ENCODE peak calls at places on chromosomes 11 and 22, in ten cellular contexts. C is fibroblast of mammary gland, H is hepatocyte, A is AG04450, D is cardiac fibroblast, I is cardiac muscle cell, N is A673, L is nephron progenitor cell, B is lower leg skin, X is heart right ventricle. Q is an unnamed sample.

GRCh38 chr11:103978588-103979580 is 57.6 kb upstream of the DDI1 start:
- DNase-seq in L (no peak), C (peak), B (no peak), A (no peak), D (no peak), N (no peak), X (no peak), H (no peak), I (no peak), Q (no peak)

GRCh38 chr11:46674463-46675287 is 25.7 kb downstream of the ARHGAP1 start:
- DNase-seq in X (peak), L (peak), A (no peak), H (peak), I (peak), N (no peak), B (no peak), D (peak), C (no peak), Q (peak)

GRCh38 chr11:15206791-15207190 is 92.1 kb downstream of the INSC start:
- DNase-seq in D (no peak), L (no peak), N (no peak), A (no peak), H (no peak), X (no peak), I (no peak), C (peak), B (no peak), Q (no peak)

GRCh38 chr11:64734786-64735761 is 8.9 kb downstream of the RASGRP2 start:
- DNase-seq in L (no peak), B (no peak), X (no peak), D (no peak), C (no peak), H (no peak), I (no peak), A (no peak), N (no peak), Q (no peak)

GRCh38 chr11:126398721-126399120 is 43.2 kb downstream of the ST3GAL4 start:
- DNase-seq in C (no peak), D (no peak), H (no peak), N (no peak), I (no peak), L (no peak), X (no peak), A (no peak), B (no peak), Q (no peak)

GRCh38 chr11:44886765-44887164 is 63.9 kb downstream of the TP53I11 start:
- DNase-seq in B (no peak), C (peak), H (peak), D (peak), X (no peak), L (no peak), I (no peak), N (no peak), A (peak), Q (no peak)

GRCh38 chr22:35480143-35480542 is 60.5 kb upstream of the RASD2 start:
- DNase-seq in C (peak), N (peak), H (no peak), D (no peak), X (peak), I (no peak), B (no peak), A (no peak), L (no peak), Q (no peak)

GRCh38 chr11:64914123-64914522 is 2.9 kb downstream of the ATG2A start:
- DNase-seq in A (no peak), H (no peak), I (no peak), C (no peak), L (no peak), D (no peak), X (no peak), B (no peak), N (no peak), Q (no peak)

GRCh38 chr22:45934659-45935341 is 42.2 kb downstream of the WNT7B start:
- DNase-seq in N (peak), X (peak), L (no peak), A (peak), C (peak), I (peak), B (no peak), D (peak), H (peak), Q (no peak)

GRCh38 chr22:49214976-49215375 is 612.7 kb downstream of the BRD1 start:
- DNase-seq in D (no peak), A (no peak), H (no peak), N (no peak), X (no peak), B (peak), C (no peak), L (no peak), I (no peak), Q (no peak)

GRCh38 chr22:17570851-17571631 is 7.7 kb downstream of the SLC25A18 start:
- DNase-seq in D (peak), B (peak), N (peak), L (no peak), I (peak), C (peak), H (peak), A (no peak), X (peak), Q (no peak)

DNA sequence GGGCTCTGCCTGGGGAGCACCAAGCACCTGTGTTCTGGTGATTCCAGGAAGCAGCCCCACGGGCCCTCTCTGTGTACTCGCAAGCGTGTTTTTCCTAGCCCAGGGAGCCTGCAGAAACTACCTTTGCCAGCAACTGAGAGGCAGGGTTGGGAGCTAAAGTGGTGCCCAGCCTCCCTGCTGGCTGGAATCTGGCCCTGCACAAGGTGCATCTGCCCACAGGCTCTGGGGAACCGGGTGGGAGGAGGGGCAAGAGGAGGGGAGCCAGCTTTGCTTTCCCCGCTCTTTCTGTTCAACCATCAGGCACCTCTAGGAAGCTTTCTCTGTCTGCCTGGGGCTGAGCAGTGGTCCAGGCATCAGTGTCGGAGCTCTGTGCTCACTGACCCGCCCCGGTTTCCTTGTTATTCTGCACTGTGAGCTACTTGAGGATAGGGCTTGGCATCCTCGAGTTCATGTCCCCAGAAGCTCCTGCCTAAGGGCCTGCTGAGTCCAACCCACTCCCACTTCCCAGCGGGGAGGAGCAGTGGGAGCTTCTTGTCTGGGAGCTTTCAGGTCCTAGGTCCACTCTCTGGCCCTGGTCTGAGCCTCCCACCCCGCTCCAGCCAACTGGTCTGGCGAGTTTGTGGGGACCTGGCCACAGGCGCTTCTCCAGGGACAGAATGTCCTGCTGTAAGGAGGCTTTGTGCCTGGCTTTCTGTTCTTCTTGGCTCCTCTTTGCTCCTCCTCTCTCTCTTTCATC is 14.9 kb downstream of the DAGLA start:
- DNase-seq in C (no peak), H (no peak), N (no peak), D (no peak), A (no peak), X (peak), B (no peak), I (peak), L (no peak), Q (peak)
- TF ChIP-seq CTCF in C (peak), H (peak), N (no peak), D (peak), A (peak), X (peak), B (no peak), I (peak), L (no peak), Q (no peak)

DNA sequence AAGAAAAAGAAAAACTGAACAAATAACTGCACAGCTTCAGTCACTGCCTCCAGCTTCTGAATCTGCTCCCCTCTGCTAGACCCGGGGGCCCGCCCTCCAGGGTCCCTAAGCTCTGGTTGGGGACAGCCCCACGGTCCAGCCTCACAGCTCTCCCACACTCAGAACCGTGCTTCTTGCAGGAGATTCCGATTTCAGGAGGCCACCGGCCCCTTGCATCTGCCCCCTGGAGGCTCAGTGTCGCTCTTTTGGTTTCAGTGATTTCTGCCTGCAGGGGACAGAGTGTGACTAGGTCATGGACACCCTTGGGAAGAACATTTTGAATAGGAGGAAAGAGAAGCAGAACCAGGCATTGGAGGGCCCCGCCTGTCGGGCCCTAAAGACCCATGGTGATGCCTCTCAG is 23.1 kb upstream of the RPS3 start:
- DNase-seq in D (no peak), C (no peak), N (no peak), L (no peak), I (no peak), A (no peak), B (no peak), H (no peak), X (no peak), Q (peak)
- TF ChIP-seq CTCF in D (no peak), C (no peak), N (peak), L (no peak), I (peak), A (peak), B (no peak), H (no peak), X (no peak), Q (peak)

GRCh38 chr22:39215070-39215396 is 29.7 kb downstream of the PDGFB start:
- DNase-seq in C (no peak), L (no peak), D (no peak), H (no peak), A (no peak), X (no peak), I (no peak), B (peak), N (no peak), Q (no peak)

GRCh38 chr22:39214383-39215069 is 30.3 kb downstream of the PDGFB start:
- DNase-seq in X (no peak), C (peak), L (no peak), D (no peak), I (no peak), H (no peak), N (no peak), B (peak), A (no peak), Q (peak)

GRCh38 chr22:39215430-39216142 is 29.2 kb downstream of the PDGFB start:
- DNase-seq in N (no peak), C (no peak), D (no peak), H (no peak), L (no peak), B (peak), X (no peak), A (no peak), I (no peak), Q (peak)

GRCh38 chr22:39214006-39214382 is 30.8 kb downstream of the PDGFB start:
- DNase-seq in H (no peak), X (no peak), I (no peak), N (no peak), A (no peak), L (no peak), C (no peak), D (no peak), B (peak), Q (peak)

DNA sequence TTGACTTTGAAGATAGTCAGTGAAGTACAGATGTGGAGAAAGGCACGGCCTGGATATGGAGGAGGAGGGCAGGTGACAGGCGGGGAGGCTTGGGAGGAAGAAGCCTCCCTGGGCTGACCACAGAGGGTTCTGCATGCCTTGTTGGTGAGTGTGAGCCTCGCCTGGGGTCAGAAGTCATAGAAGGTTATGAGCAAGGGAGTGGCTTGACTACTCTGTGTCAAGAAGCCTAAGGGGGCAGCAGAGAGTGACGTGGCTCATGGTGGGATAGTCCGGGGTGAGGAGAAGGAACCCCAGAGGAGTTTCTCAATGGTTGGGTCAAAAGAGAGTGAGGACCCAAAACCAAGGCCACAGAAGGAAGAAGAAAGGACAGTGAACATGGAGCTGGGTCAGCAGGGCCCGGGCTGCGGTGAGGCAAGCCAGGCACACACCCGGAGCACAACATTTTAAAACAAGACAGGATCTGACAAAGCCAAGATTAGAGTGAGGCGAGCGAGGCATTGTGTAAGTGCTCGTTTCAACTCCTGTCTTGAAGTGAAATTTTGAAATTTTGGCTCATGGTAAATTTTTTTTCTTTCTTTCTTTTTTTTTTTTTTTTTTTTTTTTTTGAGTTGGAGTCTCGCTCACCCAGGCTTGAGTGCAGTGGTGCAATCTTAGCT is 31.9 kb downstream of the PDGFB start:
- DNase-seq in B (peak), L (no peak), A (no peak), C (peak), X (no peak), H (no peak), N (no peak), I (no peak), D (peak), Q (peak)
- TF ChIP-seq CTCF in B (no peak), L (no peak), A (no peak), C (no peak), X (no peak), H (no peak), N (no peak), I (peak), D (peak), Q (no peak)

GRCh38 chr11:131504199-131504949 is 134.0 kb downstream of the NTM start:
- DNase-seq in H (peak), A (no peak), I (peak), X (no peak), D (peak), L (peak), N (peak), B (no peak), C (no peak), Q (no peak)
- TF ChIP-seq CTCF in H (peak), A (no peak), I (peak), X (peak), D (no peak), L (no peak), N (peak), B (no peak), C (no peak), Q (no peak)

GRCh38 chr11:58958500-58958899 is 19.2 kb downstream of the GLYATL1 start:
- DNase-seq in D (no peak), C (peak), I (peak), N (peak), B (no peak), H (peak), A (no peak), L (peak), X (no peak), Q (peak)
- TF ChIP-seq CTCF in D (peak), C (peak), I (peak), N (peak), B (no peak), H (peak), A (peak), L (no peak), X (peak), Q (peak)

GRCh38 chr22:27682438-27682837 is 119.1 kb downstream of the MN1 start:
- DNase-seq in X (no peak), L (peak), N (peak), H (no peak), A (no peak), I (peak), D (no peak), B (no peak), C (no peak), Q (no peak)
- TF ChIP-seq CTCF in X (peak), L (peak), N (peak), H (peak), A (peak), I (peak), D (peak), B (no peak), C (peak), Q (peak)

GRCh38 chr11:34226210-34226609 is 120.8 kb downstream of the NAT10 start:
- DNase-seq in C (no peak), A (no peak), H (no peak), L (no peak), D (no peak), I (no peak), N (no peak), X (no peak), B (no peak), Q (no peak)
- TF ChIP-seq CTCF in C (no peak), A (no peak), H (no peak), L (no peak), D (no peak), I (no peak), N (peak), X (no peak), B (no peak), Q (no peak)

GRCh38 chr22:31926969-31927368 is 17.4 kb upstream of the YWHAH start:
- DNase-seq in L (no peak), C (no peak), B (no peak), I (no peak), A (no peak), D (no peak), H (no peak), X (no peak), N (no peak), Q (no peak)
- TF ChIP-seq CTCF in L (no peak), C (no peak), B (no peak), I (no peak), A (no peak), D (no peak), H (no peak), X (no peak), N (no peak), Q (no peak)

GRCh38 chr11:34792143-34792542 is 124.0 kb downstream of the APIP start:
- DNase-seq in L (no peak), H (no peak), B (no peak), D (no peak), C (no peak), I (no peak), N (no peak), X (no peak), A (no peak), Q (no peak)
- TF ChIP-seq CTCF in L (no peak), H (no peak), B (no peak), D (no peak), C (no peak), I (peak), N (peak), X (no peak), A (no peak), Q (no peak)

Q was measured in Caco-2.